ENCODE peak calls at places on chromosomes 2 and 18, in five cellular contexts. V is adrenal gland, A is heart left ventricle, W is HCT116, Q is Peyer's patch. B is an unnamed sample.

GRCh38 chr2:190180313-190181065 is 118.0 kb upstream of the MSTN start:
- DNase-seq in V (peak; percentile 67), A (peak; percentile 83), W (peak; percentile 44), Q (peak; percentile 32), B (peak; percentile 82)

GRCh38 chr2:98902209-98903063 is 33.6 kb downstream of the CRACDL start:
- DNase-seq in V (peak; percentile 17), A (no peak), W (no peak), Q (no peak), B (no peak)

GRCh38 chr18:32542221-32542798 is 71.6 kb upstream of the GAREM1 start:
- DNase-seq in V (no peak), A (no peak), W (no peak), Q (no peak), B (no peak)

GRCh38 chr2:119841550-119841949 is 81.8 kb downstream of the PTPN4 start:
- DNase-seq in V (no peak), A (no peak), W (no peak), Q (no peak), B (no peak)

GRCh38 chr18:34595673-34596072 is 114.4 kb upstream of the DTNA start:
- DNase-seq in V (peak; percentile 55), A (no peak), W (peak; percentile 28), Q (no peak), B (peak; percentile 27)

GRCh38 chr2:144152817-144153271 is 367.1 kb downstream of the ZEB2 start:
- DNase-seq in V (peak; percentile 54), A (no peak), W (no peak), Q (no peak), B (no peak)

GRCh38 chr2:9971105-9971818 is 19.8 kb downstream of the GRHL1 start:
- DNase-seq in V (no peak), A (no peak), W (no peak), Q (no peak), B (no peak)

GRCh38 chr18:4802296-4802695 is 347.2 kb upstream of the DLGAP1 start:
- DNase-seq in V (no peak), A (no peak), W (no peak), Q (no peak), B (no peak)

GRCh38 chr2:218400167-218400929 is 680 bp downstream of the CTDSP1 start:
- DNase-seq in V (peak; percentile 71), A (peak; percentile 58), W (no peak), Q (no peak), B (peak; percentile 52)

GRCh38 chr2:204842731-204843490 is 297.6 kb downstream of the PARD3B start:
- DNase-seq in V (peak; percentile 69), A (peak; percentile 54), W (no peak), Q (no peak), B (peak; percentile 34)

GRCh38 chr2:159174759-159175158 is 111.7 kb downstream of the WDSUB1 start:
- DNase-seq in V (no peak), A (no peak), W (no peak), Q (no peak), B (no peak)

GRCh38 chr2:84870306-84870705 is 10.6 kb downstream of the TRABD2A start:
- DNase-seq in V (peak; percentile 44), A (no peak), W (no peak), Q (peak; percentile 38), B (no peak)

GRCh38 chr2:24352664-24353063 is 7.7 kb downstream of the ITSN2 start:
- DNase-seq in V (no peak), A (no peak), W (no peak), Q (no peak), B (no peak)

GRCh38 chr18:3525870-3526420 is 76.0 kb downstream of the TGIF1 start:
- DNase-seq in V (no peak), A (no peak), W (no peak), Q (peak; percentile 54), B (no peak)

GRCh38 chr2:225693259-225693658 is 293.7 kb downstream of the NYAP2 start:
- DNase-seq in V (no peak), A (no peak), W (no peak), Q (no peak), B (no peak)

GRCh38 chr2:76678358-76679024 is 843.7 kb downstream of the LRRTM4 start:
- DNase-seq in V (no peak), A (no peak), W (no peak), Q (no peak), B (no peak)
- H3K4me3 ChIP-seq in V (no peak overlapping the region), A (no peak overlapping the region), W (no peak overlapping the region), Q (no peak overlapping the region), B (no peak overlapping the region)

DNA sequence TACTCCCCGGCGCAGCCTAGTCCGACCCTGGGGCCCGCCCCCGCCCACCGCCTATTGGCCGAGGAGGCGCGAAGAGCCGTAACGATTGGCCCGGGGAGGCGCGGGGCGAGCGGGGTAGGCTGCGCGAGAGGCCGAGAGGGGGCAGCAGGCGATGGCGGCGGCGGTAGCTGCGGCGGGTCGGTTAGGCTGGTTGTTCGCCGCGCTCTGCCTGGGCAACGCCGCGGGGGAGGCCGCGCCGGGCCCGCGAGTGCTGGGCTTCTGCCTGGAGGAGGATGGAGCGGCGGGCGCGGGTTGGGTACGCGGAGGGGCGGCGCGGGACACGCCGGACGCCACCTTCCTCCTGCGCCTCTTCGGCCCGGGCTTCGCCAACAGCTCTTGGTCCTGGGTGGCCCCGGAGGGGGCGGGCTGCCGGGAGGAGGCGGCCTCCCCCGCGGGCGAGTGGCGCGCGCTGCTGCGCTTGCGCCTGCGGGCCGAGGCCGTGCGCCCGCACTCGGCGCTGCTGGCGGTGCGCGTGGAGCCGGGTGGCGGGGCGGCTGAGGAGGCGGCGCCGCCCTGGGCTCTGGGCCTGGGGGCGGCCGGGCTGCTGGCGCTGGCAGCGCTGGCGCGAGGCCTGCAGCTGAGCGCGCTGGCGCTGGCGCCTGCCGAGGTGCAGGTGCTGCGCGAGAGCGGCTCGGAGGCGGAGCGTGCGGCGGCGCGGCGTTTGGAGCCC is at the start of gene CNNM3:
- DNase-seq in V (peak; percentile 97), A (peak; percentile 97), W (peak; percentile 71), Q (peak; percentile 97), B (peak; percentile 98)
- TF ChIP-seq POLR2A in V (peak; percentile 88), A (no peak), W (peak; percentile 45), Q (peak; percentile 79), B (peak; percentile 93)

GRCh38 chr2:169365093-169365483 is 2.8 kb upstream of the LRP2 start:
- DNase-seq in V (no peak), A (no peak), W (no peak), Q (no peak), B (no peak)
- H3K4me3 ChIP-seq in V (no peak overlapping the region), A (no peak overlapping the region), W (peak overlapping the region; percentile 71), Q (peak overlapping the region; percentile 60), B (no peak overlapping the region)

GRCh38 chr2:106890611-106891010 is 4.6 kb upstream of the ST6GAL2 start:
- DNase-seq in V (no peak), A (no peak), W (no peak), Q (no peak), B (no peak)
- TF ChIP-seq POLR2A in V (no peak), A (no peak), W (no peak), Q (no peak), B (no peak)

GRCh38 chr2:113304702-113305101 is 26.0 kb upstream of the PAX8 start:
- DNase-seq in V (no peak), A (no peak), W (no peak), Q (no peak), B (no peak)

GRCh38 chr2:113309655-113310387 is 31.1 kb upstream of the PAX8 start:
- DNase-seq in V (peak; percentile 63), A (no peak), W (no peak), Q (no peak), B (peak; percentile 39)

DNA sequence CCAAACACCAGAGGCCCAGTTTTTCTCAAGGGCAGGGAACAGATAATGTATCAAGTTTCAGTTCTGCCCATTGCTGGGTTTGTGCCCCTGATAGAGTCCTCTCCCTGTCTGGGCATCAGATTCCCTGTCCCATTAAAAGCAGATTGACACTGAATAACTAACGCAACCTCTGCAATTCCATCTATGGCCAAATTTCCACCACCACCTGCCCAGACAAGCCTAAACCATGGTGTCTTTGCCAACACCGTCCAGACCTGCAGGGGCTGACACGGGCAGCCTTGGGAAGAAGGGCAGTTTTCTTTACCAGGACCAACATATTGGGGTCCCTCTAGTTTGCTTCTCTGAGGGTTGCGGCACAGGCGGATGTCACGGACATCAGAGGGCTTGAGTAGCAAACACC is 26.4 kb upstream of the PAX8 start:
- DNase-seq in V (no peak), A (no peak), W (no peak), Q (no peak), B (no peak)
- H3K4me3 ChIP-seq in V (no peak overlapping the region), A (no peak overlapping the region), W (no peak overlapping the region), Q (no peak overlapping the region), B (no peak overlapping the region)

GRCh38 chr2:45009303-45009927 is at the start of gene SIX2:
- DNase-seq in V (peak; percentile 97), A (peak; percentile 93), W (peak; percentile 85), Q (peak; percentile 18), B (peak; percentile 97)
- TF ChIP-seq POLR2A in V (peak; percentile 74), A (no peak), W (no peak), Q (no peak), B (peak; percentile 75)

DNA sequence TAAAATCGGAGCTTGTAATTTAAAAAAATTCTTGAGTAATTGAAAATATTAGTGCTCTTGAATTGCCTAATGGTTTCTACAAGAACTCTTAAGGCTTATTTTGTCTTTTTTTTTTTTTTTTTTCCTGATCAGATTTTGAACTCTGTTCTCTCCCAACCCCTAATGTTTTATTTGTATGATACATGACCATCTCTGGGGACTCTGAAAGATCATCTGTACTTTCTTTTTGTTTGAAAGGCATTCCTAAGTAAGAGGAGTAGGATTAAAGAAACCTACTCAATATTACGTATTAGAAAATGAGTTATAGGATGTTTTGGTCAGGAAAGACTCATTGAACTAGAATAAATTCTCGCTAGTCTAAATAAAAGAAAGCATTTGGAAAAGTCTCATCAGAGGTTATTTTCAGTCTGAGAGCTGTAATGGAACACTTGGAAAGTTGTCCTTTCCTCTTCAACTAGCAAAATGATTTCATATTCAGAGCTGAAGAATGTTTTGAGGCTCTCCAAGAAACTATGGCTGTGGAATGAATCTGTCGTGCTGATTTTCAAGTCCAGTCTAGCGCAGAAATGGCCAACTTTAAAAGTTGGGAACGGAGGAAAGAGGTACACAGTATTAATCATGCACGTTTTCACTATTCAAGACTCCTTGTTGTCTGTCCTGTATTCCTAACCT is 182.7 kb downstream of the PRPF40A start:
- DNase-seq in V (no peak), A (no peak), W (no peak), Q (no peak), B (no peak)
- H3K4me3 ChIP-seq in V (no peak overlapping the region), A (no peak overlapping the region), W (no peak overlapping the region), Q (no peak overlapping the region), B (no peak overlapping the region)

B was measured in thyroid gland.